ENCODE peak calls at places on chromosomes 6 and 20, in four cellular contexts. S, Y, D and C are unnamed samples.
A peak's percentile ranks its signal among the peaks of the same experiment; 100 is the strongest.

GRCh38 chr6:41728954-41729353 is 6.5 kb downstream of the TFEB start:
- DNase-seq in S (peak; percentile 82), D (no peak), Y (no peak), C (no peak)

GRCh38 chr6:12163744-12164507 is 126.2 kb upstream of the EDN1 start:
- DNase-seq in S (no peak), Y (no peak), D (no peak), C (no peak)

GRCh38 chr6:118783931-118784528 is 109.9 kb upstream of the ASF1A start:
- DNase-seq in D (no peak), Y (no peak), S (no peak), C (no peak)

GRCh38 chr20:9460518-9460917 is 53.9 kb upstream of the LAMP5 start:
- DNase-seq in S (no peak), D (no peak), Y (peak; percentile 85), C (no peak)

GRCh38 chr6:110876170-110876773 is 1.7 kb downstream of the AMD1 start:
- DNase-seq in Y (peak; percentile 91), S (peak; percentile 94), D (peak; percentile 78), C (peak; percentile 91)

GRCh38 chr6:169411722-169412121 is 158.1 kb upstream of the THBS2 start:
- DNase-seq in D (no peak), Y (no peak), S (no peak), C (no peak)

GRCh38 chr6:163834226-163834970 is 419.9 kb downstream of the QKI start:
- DNase-seq in D (no peak), Y (no peak), S (no peak), C (no peak)

GRCh38 chr6:132797975-132798819 is at the start of gene SLC18B1:
- DNase-seq in Y (peak; percentile 60), D (peak; percentile 36), S (peak; percentile 92), C (peak; percentile 87)

GRCh38 chr6:107820571-107821261 is 3.4 kb downstream of the SCML4 start:
- DNase-seq in D (no peak), S (no peak), Y (peak; percentile 24), C (no peak)

GRCh38 chr6:145082359-145082758 is 653.0 kb downstream of the EPM2A start:
- DNase-seq in Y (no peak), S (no peak), D (no peak), C (no peak)

GRCh38 chr6:140460267-140460666 is 1085.8 kb upstream of the CITED2 start:
- DNase-seq in Y (no peak), D (no peak), S (no peak), C (no peak)

GRCh38 chr6:144883915-144884314 is 598.8 kb downstream of the UTRN start:
- DNase-seq in D (no peak), S (no peak), Y (no peak), C (no peak)

GRCh38 chr6:41713650-41714291 is 21.6 kb downstream of the TFEB start:
- DNase-seq in Y (no peak), S (peak; percentile 79), D (no peak), C (no peak)

GRCh38 chr20:17525650-17526049 is 5.5 kb downstream of the BFSP1 start:
- DNase-seq in S (no peak), Y (peak; percentile 22), D (peak; percentile 50), C (no peak)

GRCh38 chr6:170030284-170031095 is 260.4 kb downstream of the DLL1 start:
- DNase-seq in D (no peak), S (peak; percentile 30), Y (no peak), C (peak; percentile 37)

GRCh38 chr6:123659960-123660748 is 23.4 kb upstream of the TRDN start:
- DNase-seq in S (no peak), D (no peak), Y (no peak), C (no peak)

GRCh38 chr6:136782021-136782770 is 10.1 kb downstream of the MAP3K5 start:
- DNase-seq in Y (peak; percentile 76), D (no peak), S (no peak), C (no peak)
- H3K4me1 ChIP-seq in Y (peaks cover 34% of the 10 kb centered on the region), D (no peaks in the 10 kb centered on the region), S (peaks cover 77% of the 10 kb centered on the region), C (peaks cover 40% of the 10 kb centered on the region)

GRCh38 chr6:165634076-165634475 is 29.0 kb downstream of the PDE10A start:
- DNase-seq in Y (no peak), S (no peak), D (no peak), C (no peak)
- TF ChIP-seq POLR2AphosphoS5 in Y (no peak), S (no peak), D (no peak), C (no peak)

DNA sequence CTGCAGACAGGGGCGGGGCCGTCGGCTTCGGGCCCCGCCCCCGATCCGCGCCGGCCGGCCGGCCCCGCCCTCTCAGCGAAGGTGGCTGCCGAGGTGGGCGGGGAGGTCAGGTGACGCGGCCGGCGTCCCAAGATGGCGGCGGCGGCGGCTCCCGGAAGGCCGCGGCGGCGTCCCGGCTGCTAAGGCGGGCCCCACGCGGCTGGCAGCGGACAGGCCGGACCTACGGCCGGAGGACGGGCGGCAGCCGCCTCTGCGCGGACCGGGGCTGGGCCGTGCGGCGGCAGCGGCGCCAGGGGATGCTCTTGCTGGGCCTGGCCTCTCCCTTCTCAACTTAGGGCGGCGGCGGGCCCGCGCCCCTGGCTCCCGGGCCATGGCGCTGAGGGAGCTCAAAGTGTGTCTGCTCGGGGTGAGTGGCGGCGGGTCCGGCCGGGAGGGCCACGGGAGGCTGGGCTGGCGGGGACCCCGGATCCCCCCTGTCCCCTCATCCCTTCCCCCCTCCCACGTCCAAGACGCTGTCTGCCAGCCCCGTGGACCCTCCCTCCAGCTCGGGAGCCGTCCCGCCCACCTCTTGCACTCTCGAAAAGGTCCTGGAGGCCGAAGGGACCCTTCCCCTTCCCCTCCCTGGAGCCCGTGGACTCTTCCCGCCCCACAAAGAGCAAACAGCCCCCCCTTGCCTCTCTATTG is at the start of gene RAB22A:
- DNase-seq in Y (peak; percentile 66), S (peak; percentile 97), D (peak; percentile 56), C (peak; percentile 87)
- H3K27ac ChIP-seq in Y (peak within 1 kb of the TSS; percentile 85), S (peak within 1 kb of the TSS; percentile 90), D (peak within 1 kb of the TSS; percentile 65), C (peak within 1 kb of the TSS; percentile 93)

DNA sequence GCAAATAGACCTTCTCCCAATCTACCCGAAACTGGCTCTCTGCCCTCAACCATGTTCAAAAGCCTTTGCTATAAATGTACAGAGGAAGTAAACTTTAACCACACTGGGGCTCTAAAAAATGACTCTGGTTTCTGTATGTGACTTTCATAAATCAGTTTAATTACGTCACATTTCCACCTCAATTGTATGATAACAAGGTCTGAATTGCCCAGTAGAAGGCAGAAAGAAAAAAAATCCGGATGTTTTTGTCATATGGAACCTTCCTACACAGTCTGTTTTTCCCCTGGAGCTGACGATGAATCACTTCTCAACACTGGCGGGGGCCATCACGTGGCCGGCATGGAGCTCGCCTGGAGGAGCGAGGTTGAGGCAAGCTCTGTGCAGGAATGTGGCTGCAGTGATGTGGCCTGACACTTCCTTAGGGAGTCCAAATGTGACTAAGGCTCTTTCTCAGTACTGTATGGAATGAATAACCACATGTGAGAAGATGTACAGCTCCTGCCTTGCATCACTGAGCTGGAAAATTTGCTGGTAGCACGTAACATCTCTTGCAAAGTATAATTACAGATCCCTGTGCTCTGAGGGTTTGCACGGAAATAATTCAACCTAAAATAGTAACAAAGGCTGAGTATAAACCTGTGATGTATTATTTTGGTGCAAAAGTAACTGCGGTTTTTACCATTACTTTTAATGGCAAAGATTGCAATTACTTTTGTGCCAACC is 58.5 kb upstream of the SNX9 start:
- DNase-seq in D (peak; percentile 77), Y (peak; percentile 99), S (peak; percentile 88), C (peak; percentile 92)
- H3K4me1 ChIP-seq in D (peaks cover 52% of the 10 kb centered on the region), Y (peaks cover 51% of the 10 kb centered on the region), S (peaks cover 61% of the 10 kb centered on the region), C (peaks cover 57% of the 10 kb centered on the region)

GRCh38 chr6:135084916-135085269 is 30.3 kb upstream of the HBS1L start:
- DNase-seq in S (no peak), Y (no peak), D (no peak), C (no peak)

GRCh38 chr6:135085700-135086413 is 31.2 kb upstream of the HBS1L start:
- DNase-seq in S (no peak), Y (no peak), D (no peak), C (no peak)

GRCh38 chr6:135086414-135086764 is 31.8 kb upstream of the HBS1L start:
- DNase-seq in Y (no peak), D (no peak), S (no peak), C (no peak)

GRCh38 chr6:135081966-135082365 is 27.3 kb upstream of the HBS1L start:
- DNase-seq in Y (no peak), S (no peak), D (no peak), C (no peak)

DNA sequence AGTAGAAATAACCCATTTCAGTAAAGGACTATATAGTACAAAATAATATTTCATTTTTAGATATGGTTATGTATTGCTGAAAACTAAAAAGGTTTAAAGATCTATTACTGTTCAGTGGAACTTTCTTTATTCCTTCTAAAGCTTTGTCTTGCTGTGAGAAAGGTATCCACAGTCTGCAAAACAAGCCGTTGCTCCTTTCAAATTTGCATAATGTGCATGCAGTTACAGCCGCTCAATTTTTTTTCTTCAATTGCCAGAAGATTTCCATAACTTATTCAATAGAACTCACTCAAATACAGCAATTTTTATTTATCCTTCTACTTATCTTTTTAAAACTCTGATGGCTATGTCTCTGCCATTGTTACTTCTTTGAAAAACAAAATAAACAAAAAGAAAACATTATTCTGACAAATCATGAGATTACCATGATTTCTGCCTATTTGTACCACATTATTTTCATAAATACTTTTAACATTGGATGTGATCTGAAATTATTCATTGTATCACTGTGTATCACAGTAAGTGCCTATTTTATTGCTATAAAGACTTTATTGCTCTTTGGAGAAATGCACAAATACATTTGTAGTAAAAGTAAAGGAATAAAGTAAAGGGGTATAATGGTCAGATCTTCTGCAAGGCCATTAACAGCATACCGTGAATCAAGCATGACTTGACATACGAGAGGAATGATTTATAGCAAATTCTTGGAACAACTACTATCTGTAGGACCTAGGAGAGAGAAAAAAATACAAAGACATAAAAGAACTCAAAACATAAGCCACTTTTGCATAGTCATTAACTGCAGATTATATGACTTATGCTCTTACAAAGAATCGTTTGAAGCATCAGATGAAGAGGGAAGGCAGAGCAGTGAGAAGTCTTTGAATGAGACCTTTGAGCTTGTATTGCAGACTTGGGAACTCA is 29.6 kb upstream of the HBS1L start:
- DNase-seq in S (no peak), D (no peak), Y (no peak), C (no peak)
- TF ChIP-seq POLR2AphosphoS5 in S (no peak), D (no peak), Y (no peak), C (no peak)